ENCODE peak calls at places on chromosomes 4 and X, in seven cellular contexts. O is fibroblast of mammary gland; E is T-helper 9 cell; Y is activated T-cell treated with anti-CD3 and anti-CD28 coated beads, Interleukin-2, amount 50 U/mL, for 48 hours; H is CD4-positive, alpha-beta T cell; P is stimulated activated CD8-positive, alpha-beta memory T cell treated with anti-CD3 and anti-CD28 coated beads, Interleukin-4, amount 100 ng/mL, for 24 hours; C is T-helper 1 cell. I is an unnamed sample.

GRCh38 chrX:72280210-72280882 is 3.3 kb upstream of the RPS4X start:
- DNase-seq in H (no peak), O (peak; percentile 74), Y (no peak), C (no peak), E (no peak), P (no peak), I (no peak)

GRCh38 chr4:88522702-88523324 is 763 bp downstream of the PYURF start:
- DNase-seq in O (peak; percentile 41), H (peak; percentile 19), C (no peak), E (peak; percentile 9), Y (peak; percentile 55), P (no peak), I (peak; percentile 46)

GRCh38 chrX:117636826-117637225 is 479.8 kb downstream of the KLHL13 start:
- DNase-seq in Y (no peak), O (no peak), P (no peak), H (no peak), E (no peak), C (no peak), I (no peak)

GRCh38 chrX:14672611-14673172 is 143.4 kb downstream of the GLRA2 start:
- DNase-seq in O (no peak), E (no peak), C (no peak), H (no peak), Y (no peak), P (no peak), I (no peak)

GRCh38 chr4:123113193-123113592 is 190.8 kb upstream of the NUDT6 start:
- DNase-seq in O (no peak), Y (no peak), E (no peak), C (no peak), P (no peak), H (no peak), I (no peak)

GRCh38 chr4:133323670-133324069 is 174.6 kb downstream of the PCDH10 start:
- DNase-seq in E (no peak), O (no peak), P (no peak), C (no peak), Y (no peak), H (no peak), I (no peak)

GRCh38 chr4:86901864-86902263 is 9.6 kb upstream of the C4orf36 start:
- DNase-seq in O (no peak), C (no peak), P (no peak), E (no peak), H (no peak), Y (no peak), I (no peak)

GRCh38 chrX:13463608-13464007 is 105.8 kb upstream of the EGFL6 start:
- DNase-seq in Y (no peak), P (no peak), E (no peak), C (no peak), H (no peak), O (peak; percentile 97), I (peak; percentile 80)

GRCh38 chr4:148431401-148431800 is 10.8 kb downstream of the NR3C2 start:
- DNase-seq in P (no peak), O (no peak), C (no peak), E (no peak), Y (no peak), H (no peak), I (no peak)

GRCh38 chrX:20319054-20319453 is 52.3 kb upstream of the RPS6KA3 start:
- DNase-seq in O (no peak), P (no peak), C (no peak), H (no peak), Y (no peak), E (no peak), I (no peak)

GRCh38 chr4:53788011-53788410 is 196.7 kb upstream of the LNX1 start:
- DNase-seq in Y (no peak), O (no peak), P (no peak), C (no peak), E (no peak), H (no peak), I (no peak)

GRCh38 chr4:139791681-139792080 is 126.1 kb downstream of the MGST2 start:
- DNase-seq in C (no peak), O (no peak), Y (no peak), H (no peak), E (no peak), P (no peak), I (no peak)

GRCh38 chr4:51840791-51841190 is 2.2 kb upstream of the DCUN1D4 start:
- DNase-seq in O (no peak), C (no peak), P (no peak), H (no peak), Y (no peak), E (no peak), I (no peak)

GRCh38 chr4:89708903-89709361 is 128.0 kb downstream of the SNCA start:
- DNase-seq in C (no peak), P (no peak), Y (no peak), E (no peak), H (no peak), O (no peak), I (peak; percentile 56)

GRCh38 chrX:70826715-70827114 is 81.8 kb downstream of the TEX11 start:
- DNase-seq in Y (no peak), O (no peak), E (no peak), P (no peak), C (no peak), H (no peak), I (no peak)

GRCh38 chr4:166675411-166675810 is 558.9 kb downstream of the SPOCK3 start:
- DNase-seq in Y (no peak), E (no peak), O (peak; percentile 23), H (no peak), C (no peak), P (no peak), I (peak; percentile 85)

I was measured in astrocyte of the spinal cord.